ENCODE peak calls at places on chromosomes 3 and 15, in seven cellular contexts. B is aorta; M is naive thymus-derived CD4-positive, alpha-beta T cell; S is dorsolateral prefrontal cortex; X is body of pancreas; O is colonic mucosa; I is CD8-positive, alpha-beta memory T cell. G is an unnamed sample.

GRCh38 chr15:80561500-80561899 is 133.6 kb upstream of the ABHD17C start:
- DNase-seq in B (no peak), M (no peak), S (no peak), X (no peak), O (no peak), I (no peak), G (no peak)

GRCh38 chr3:46422617-46423016 is 15.6 kb downstream of the CCRL2 start:
- DNase-seq in B (no peak), M (no peak), S (no peak), X (no peak), O (no peak), I (no peak), G (no peak)

GRCh38 chr3:161598639-161599038 is 102.0 kb downstream of the OTOL1 start:
- DNase-seq in B (no peak), M (no peak), S (no peak), X (no peak), O (no peak), I (no peak), G (no peak)

GRCh38 chr15:80252281-80252619 is 237 bp upstream of the CTXND1 start:
- DNase-seq in B (no peak), M (no peak), S (no peak), X (no peak), O (no peak), I (no peak), G (no peak)

GRCh38 chr3:35184775-35185174 is 454.6 kb upstream of the ARPP21 start:
- DNase-seq in B (no peak), M (no peak), S (no peak), X (no peak), O (no peak), I (no peak), G (no peak)

GRCh38 chr3:169232863-169233262 is 430.6 kb downstream of the MECOM start:
- DNase-seq in B (no peak), M (no peak), S (no peak), X (no peak), O (no peak), I (no peak), G (no peak)

GRCh38 chr15:80597081-80597480 is 98.0 kb upstream of the ABHD17C start:
- DNase-seq in B (no peak), M (no peak), S (no peak), X (no peak), O (no peak), I (no peak), G (no peak)

GRCh38 chr15:55279746-55280351 is 9.8 kb downstream of the RAB27A start:
- DNase-seq in B (no peak), M (peak; percentile 55), S (no peak), X (peak; percentile 63), O (no peak), I (peak; percentile 49), G (no peak)

GRCh38 chr15:27958911-27959598 is 140.1 kb downstream of the OCA2 start:
- DNase-seq in B (no peak), M (no peak), S (peak; percentile 27), X (no peak), O (no peak), I (no peak), G (no peak)

GRCh38 chr15:27561816-27562215 is 537.3 kb downstream of the OCA2 start:
- DNase-seq in B (no peak), M (no peak), S (no peak), X (no peak), O (no peak), I (no peak), G (no peak)

GRCh38 chr3:46847744-46848143 is 15.5 kb downstream of the MYL3 start:
- DNase-seq in B (no peak), M (no peak), S (no peak), X (no peak), O (no peak), I (no peak), G (no peak)

GRCh38 chr3:63478962-63479660 is 173.4 kb upstream of the SNTN start:
- DNase-seq in B (no peak), M (no peak), S (no peak), X (peak; percentile 10), O (no peak), I (no peak), G (no peak)
- H3K27ac ChIP-seq in B (no peak overlapping the region), M (no peak overlapping the region), S (no peak overlapping the region), X (no peak overlapping the region), O (no peak overlapping the region), I (no peak overlapping the region), G (no peak overlapping the region)

GRCh38 chr3:76370749-76371148 is 585.4 kb upstream of the ZNF717 start:
- DNase-seq in B (no peak), M (no peak), S (no peak), X (no peak), O (no peak), I (no peak), G (no peak)

GRCh38 chr3:76367281-76367680 is 581.9 kb upstream of the ZNF717 start:
- DNase-seq in B (no peak), M (no peak), S (no peak), X (no peak), O (no peak), I (no peak), G (no peak)

GRCh38 chr3:76369170-76369569 is 583.8 kb upstream of the ZNF717 start:
- DNase-seq in B (no peak), M (no peak), S (no peak), X (no peak), O (no peak), I (no peak), G (no peak)

GRCh38 chr3:76372497-76372896 is 587.1 kb upstream of the ZNF717 start:
- DNase-seq in B (no peak), M (no peak), S (no peak), X (no peak), O (no peak), I (no peak), G (no peak)
- H3K27me3 ChIP-seq in B (no peaks in the 10 kb centered on the region), M (no peaks in the 10 kb centered on the region), S (no peaks in the 10 kb centered on the region), X (no peaks in the 10 kb centered on the region), O (no peaks in the 10 kb centered on the region), I (no peaks in the 10 kb centered on the region), G (no peaks in the 10 kb centered on the region)

GRCh38 chr3:24674261-24674660 is 179.6 kb upstream of the THRB start:
- DNase-seq in B (no peak), M (no peak), S (no peak), X (no peak), O (no peak), I (no peak), G (no peak)

GRCh38 chr3:24673596-24673995 is 178.9 kb upstream of the THRB start:
- DNase-seq in B (no peak), M (no peak), S (no peak), X (no peak), O (no peak), I (no peak), G (no peak)

GRCh38 chr3:24670871-24671270 is 176.2 kb upstream of the THRB start:
- DNase-seq in B (no peak), M (no peak), S (no peak), X (no peak), O (no peak), I (no peak), G (no peak)
- H3K27ac ChIP-seq in B (no peak overlapping the region), M (no peak overlapping the region), S (no peak overlapping the region), X (no peak overlapping the region), O (no peak overlapping the region), I (no peak overlapping the region), G (no peak overlapping the region)

GRCh38 chr3:127426444-127427168 is 138.8 kb upstream of the PRR20G start:
- DNase-seq in B (no peak), M (peak; percentile 3), S (peak; percentile 59), X (no peak), O (no peak), I (no peak), G (no peak)

GRCh38 chr3:127424766-127425504 is 137.1 kb upstream of the PRR20G start:
- DNase-seq in B (no peak), M (no peak), S (no peak), X (no peak), O (peak; percentile 14), I (no peak), G (no peak)

GRCh38 chr3:127427169-127427655 is 139.4 kb upstream of the PRR20G start:
- DNase-seq in B (no peak), M (peak; percentile 8), S (peak; percentile 8), X (no peak), O (no peak), I (no peak), G (no peak)

GRCh38 chr3:127423856-127424765 is 136.3 kb upstream of the PRR20G start:
- DNase-seq in B (no peak), M (no peak), S (no peak), X (no peak), O (peak; percentile 11), I (no peak), G (no peak)

GRCh38 chr3:127425505-127426443 is 137.9 kb upstream of the PRR20G start:
- DNase-seq in B (no peak), M (peak; percentile 6), S (no peak), X (no peak), O (no peak), I (no peak), G (no peak)
- H3K27me3 ChIP-seq in B (no peaks in the 10 kb centered on the region), M (no peaks in the 10 kb centered on the region), S (peaks cover 4% of the 10 kb centered on the region), X (no peaks in the 10 kb centered on the region), O (no peaks in the 10 kb centered on the region), I (no peaks in the 10 kb centered on the region), G (peaks cover 10% of the 10 kb centered on the region)

DNA sequence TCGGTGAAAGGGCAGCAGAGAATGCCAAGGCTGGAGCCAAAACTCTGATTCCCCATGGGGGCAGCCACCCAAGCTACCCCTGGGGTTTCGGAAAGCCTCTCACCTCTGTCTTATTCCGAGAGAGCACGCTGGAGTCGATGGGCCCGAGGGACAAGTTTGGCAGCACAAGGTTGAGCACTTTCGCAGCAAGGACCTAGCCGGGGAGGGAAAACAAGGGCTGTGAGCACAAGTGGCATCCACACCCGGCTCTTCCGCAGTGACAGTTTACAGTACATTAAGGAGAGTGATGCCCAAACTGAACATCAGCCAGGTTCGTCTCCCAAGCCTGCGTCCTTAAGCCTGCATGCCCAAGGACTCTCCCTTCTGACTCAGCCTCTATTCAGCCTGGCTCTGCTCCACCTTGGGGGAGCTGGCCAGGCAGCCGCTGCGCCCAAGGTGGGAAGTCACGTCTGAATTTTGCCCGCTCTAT is 37.8 kb downstream of the ABTB1 start:
- DNase-seq in B (no peak), M (no peak), S (no peak), X (no peak), O (no peak), I (no peak), G (no peak)
- H3K27ac ChIP-seq in B (no peak overlapping the region), M (no peak overlapping the region), S (peak overlapping the region; percentile 50), X (no peak overlapping the region), O (no peak overlapping the region), I (no peak overlapping the region), G (no peak overlapping the region)

GRCh38 chr3:115498421-115498820 is 124.9 kb upstream of the GAP43 start:
- DNase-seq in B (no peak), M (no peak), S (no peak), X (no peak), O (no peak), I (no peak), G (no peak)

GRCh38 chr3:115498898-115499297 is 124.4 kb upstream of the GAP43 start:
- DNase-seq in B (no peak), M (no peak), S (no peak), X (peak; percentile 16), O (no peak), I (no peak), G (no peak)

GRCh38 chr3:115500795-115501194 is 122.5 kb upstream of the GAP43 start:
- DNase-seq in B (no peak), M (no peak), S (no peak), X (no peak), O (no peak), I (no peak), G (no peak)

DNA sequence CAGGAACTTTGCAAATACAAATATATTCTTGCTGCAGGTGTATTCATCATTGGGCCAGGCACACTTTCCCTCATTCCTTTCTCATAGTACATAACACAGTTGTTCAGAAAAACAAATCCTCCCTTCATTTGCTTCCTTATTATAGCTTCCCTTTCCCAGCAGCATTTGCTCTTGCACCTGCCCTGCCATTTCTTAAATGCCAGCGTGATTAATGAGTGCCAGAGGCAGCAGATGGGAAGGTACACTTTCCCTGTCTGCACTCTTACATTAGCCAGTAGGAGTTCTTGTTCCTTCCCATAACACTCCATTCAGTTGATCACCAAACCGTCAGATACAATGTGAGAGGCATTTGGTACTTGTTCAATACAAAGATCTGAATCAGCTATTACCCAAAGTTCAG is 128.5 kb upstream of the GAP43 start:
- DNase-seq in B (no peak), M (no peak), S (no peak), X (no peak), O (no peak), I (no peak), G (no peak)
- H3K27me3 ChIP-seq in B (no peaks in the 10 kb centered on the region), M (no peaks in the 10 kb centered on the region), S (no peaks in the 10 kb centered on the region), X (no peaks in the 10 kb centered on the region), O (no peaks in the 10 kb centered on the region), I (no peaks in the 10 kb centered on the region), G (no peaks in the 10 kb centered on the region)